ENCODE peak calls at places on chromosomes 4 and X, in six cellular contexts. Y, D, A, N, K and P are unnamed samples.

GRCh38 chr4:14879643-14880042 is 122.6 kb upstream of the CPEB2 start:
- DNase-seq in Y (no peak), D (no peak), A (no peak), N (no peak), K (peak), P (no peak)

GRCh38 chr4:84582302-84582987 is 482 bp upstream of the CDS1 start:
- DNase-seq in Y (peak), D (no peak), A (peak), N (peak), K (peak), P (peak)

GRCh38 chr4:24273148-24273547 is 311.2 kb downstream of the DHX15 start:
- DNase-seq in Y (no peak), D (no peak), A (no peak), N (no peak), K (peak), P (no peak)

GRCh38 chr4:16860506-16860905 is 37.9 kb downstream of the LDB2 start:
- DNase-seq in Y (no peak), D (no peak), A (no peak), N (no peak), K (no peak), P (no peak)

GRCh38 chrX:8755116-8755515 is 23.2 kb upstream of the ANOS1 start:
- DNase-seq in Y (peak), D (no peak), A (no peak), N (no peak), K (no peak), P (no peak)

GRCh38 chr4:85825937-85826678 is 351.2 kb downstream of the ARHGAP24 start:
- DNase-seq in Y (peak), D (no peak), A (peak), N (no peak), K (no peak), P (no peak)

GRCh38 chr4:10099521-10100325 is 16.9 kb downstream of the WDR1 start:
- DNase-seq in Y (no peak), D (no peak), A (no peak), N (no peak), K (no peak), P (peak)

GRCh38 chr4:176778491-176778890 is 14.2 kb downstream of the VEGFC start:
- DNase-seq in Y (no peak), D (no peak), A (no peak), N (no peak), K (peak), P (no peak)

GRCh38 chrX:45622538-45622937 is 421.9 kb upstream of the DIPK2B start:
- DNase-seq in Y (no peak), D (no peak), A (no peak), N (no peak), K (peak), P (no peak)

GRCh38 chr4:174490356-174490969 is 31.8 kb downstream of the HPGD start:
- DNase-seq in Y (no peak), D (no peak), A (no peak), N (no peak), K (no peak), P (no peak)

GRCh38 chr4:69909195-69909594 is 21.7 kb upstream of the CSN1S1 start:
- DNase-seq in Y (no peak), D (no peak), A (no peak), N (no peak), K (no peak), P (no peak)

GRCh38 chrX:71493111-71493613 is 39.7 kb upstream of the OGT start:
- DNase-seq in Y (no peak), D (no peak), A (peak), N (no peak), K (no peak), P (no peak)

GRCh38 chr4:144647095-144647959 is 1.4 kb downstream of the HHIP start:
- DNase-seq in Y (peak), D (no peak), A (no peak), N (no peak), K (no peak), P (peak)

GRCh38 chr4:144644368-144645101 is 1.4 kb upstream of the HHIP start:
- DNase-seq in Y (no peak), D (no peak), A (no peak), N (no peak), K (no peak), P (no peak)

GRCh38 chr4:144646523-144647094 is 653 bp downstream of the HHIP start:
- DNase-seq in Y (peak), D (no peak), A (no peak), N (no peak), K (peak), P (no peak)

GRCh38 chr4:144645621-144646522 is at the start of gene HHIP:
- DNase-seq in Y (peak), D (no peak), A (no peak), N (no peak), K (peak), P (peak)

GRCh38 chr4:144645102-144645469 is 870 bp upstream of the HHIP start:
- DNase-seq in Y (peak), D (no peak), A (no peak), N (no peak), K (no peak), P (no peak)
- H3K27ac ChIP-seq in Y (no peak), D (no peak), A (no peak), N (no peak), K (no peak), P (no peak)

DNA sequence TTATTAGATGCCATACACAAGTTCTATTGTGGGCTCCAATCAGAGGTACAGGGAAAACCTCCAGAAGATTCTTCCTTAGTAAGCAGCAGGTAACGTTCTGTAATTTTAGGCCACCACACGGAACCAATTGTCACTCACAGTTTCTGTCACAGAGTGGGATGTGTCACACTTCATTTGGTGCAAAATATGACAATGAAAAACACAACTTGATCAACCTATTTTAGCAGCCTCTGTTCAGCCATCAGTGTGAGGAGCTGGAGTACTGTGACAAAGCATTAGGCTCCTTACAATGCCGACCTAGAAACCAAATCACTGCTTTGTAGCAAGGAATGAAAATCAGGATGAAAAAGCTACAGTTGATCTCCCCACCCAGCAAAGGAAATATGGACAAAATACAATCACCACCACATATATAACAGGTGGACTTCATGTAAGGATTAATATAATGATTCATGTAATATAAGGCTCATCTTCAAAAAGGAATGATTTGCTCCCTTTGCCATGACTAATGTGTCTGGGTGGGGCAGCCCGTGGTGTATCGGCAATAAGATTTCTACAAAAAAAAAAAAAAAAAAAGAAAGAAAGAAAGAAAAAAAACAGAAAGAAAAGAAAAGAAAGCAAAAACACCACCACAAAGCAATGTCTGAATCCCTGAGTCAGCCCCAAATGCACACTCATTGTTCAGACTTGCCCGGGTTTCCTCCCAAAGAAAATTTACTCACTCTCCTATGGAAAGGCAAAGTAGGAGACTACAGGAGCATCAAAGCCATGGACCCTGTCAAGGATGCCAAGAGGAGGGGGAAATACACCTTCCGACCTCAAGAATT is 36.0 kb downstream of the SLC9A7 start:
- DNase-seq in Y (no peak), D (no peak), A (no peak), N (no peak), K (peak), P (no peak)
- H3K27ac ChIP-seq in Y (no peak), D (no peak), A (no peak), N (no peak), K (peak), P (no peak)

GRCh38 chrX:40169193-40170086 is 71.7 kb upstream of the BCOR start:
- DNase-seq in Y (peak), D (no peak), A (no peak), N (peak), K (no peak), P (no peak)
- H3K27ac ChIP-seq in Y (peak), D (peak), A (no peak), N (peak), K (no peak), P (no peak)

GRCh38 chr4:26388671-26389070 is 67.9 kb downstream of the RBPJ start:
- DNase-seq in Y (no peak), D (no peak), A (no peak), N (no peak), K (peak), P (no peak)
- H3K27ac ChIP-seq in Y (no peak), D (no peak), A (no peak), N (no peak), K (peak), P (no peak)

GRCh38 chr4:99058228-99058627 is 30.4 kb downstream of the ADH5 start:
- DNase-seq in Y (no peak), D (no peak), A (peak), N (no peak), K (no peak), P (no peak)

GRCh38 chr4:99062120-99062519 is 26.5 kb downstream of the ADH5 start:
- DNase-seq in Y (no peak), D (no peak), A (no peak), N (no peak), K (no peak), P (no peak)

GRCh38 chr4:99059550-99059949 is 29.0 kb downstream of the ADH5 start:
- DNase-seq in Y (no peak), D (no peak), A (no peak), N (no peak), K (no peak), P (no peak)

GRCh38 chr4:99061048-99061447 is 27.5 kb downstream of the ADH5 start:
- DNase-seq in Y (no peak), D (no peak), A (no peak), N (no peak), K (no peak), P (no peak)
- H3K27ac ChIP-seq in Y (no peak), D (no peak), A (peak), N (no peak), K (peak), P (no peak)

GRCh38 chr4:123300625-123301024 is 96.0 kb upstream of the SPRY1 start:
- DNase-seq in Y (no peak), D (no peak), A (no peak), N (no peak), K (no peak), P (no peak)

GRCh38 chr4:123304151-123305021 is 92.2 kb upstream of the SPRY1 start:
- DNase-seq in Y (peak), D (no peak), A (peak), N (no peak), K (no peak), P (peak)

GRCh38 chr4:123308667-123309066 is 87.9 kb upstream of the SPRY1 start:
- DNase-seq in Y (no peak), D (no peak), A (no peak), N (no peak), K (no peak), P (no peak)

GRCh38 chr4:123301942-123302341 is 94.7 kb upstream of the SPRY1 start:
- DNase-seq in Y (no peak), D (no peak), A (no peak), N (no peak), K (no peak), P (no peak)

GRCh38 chr4:123305746-123306145 is 90.8 kb upstream of the SPRY1 start:
- DNase-seq in Y (no peak), D (no peak), A (no peak), N (no peak), K (no peak), P (no peak)
- H3K27ac ChIP-seq in Y (no peak), D (no peak), A (no peak), N (no peak), K (no peak), P (no peak)

DNA sequence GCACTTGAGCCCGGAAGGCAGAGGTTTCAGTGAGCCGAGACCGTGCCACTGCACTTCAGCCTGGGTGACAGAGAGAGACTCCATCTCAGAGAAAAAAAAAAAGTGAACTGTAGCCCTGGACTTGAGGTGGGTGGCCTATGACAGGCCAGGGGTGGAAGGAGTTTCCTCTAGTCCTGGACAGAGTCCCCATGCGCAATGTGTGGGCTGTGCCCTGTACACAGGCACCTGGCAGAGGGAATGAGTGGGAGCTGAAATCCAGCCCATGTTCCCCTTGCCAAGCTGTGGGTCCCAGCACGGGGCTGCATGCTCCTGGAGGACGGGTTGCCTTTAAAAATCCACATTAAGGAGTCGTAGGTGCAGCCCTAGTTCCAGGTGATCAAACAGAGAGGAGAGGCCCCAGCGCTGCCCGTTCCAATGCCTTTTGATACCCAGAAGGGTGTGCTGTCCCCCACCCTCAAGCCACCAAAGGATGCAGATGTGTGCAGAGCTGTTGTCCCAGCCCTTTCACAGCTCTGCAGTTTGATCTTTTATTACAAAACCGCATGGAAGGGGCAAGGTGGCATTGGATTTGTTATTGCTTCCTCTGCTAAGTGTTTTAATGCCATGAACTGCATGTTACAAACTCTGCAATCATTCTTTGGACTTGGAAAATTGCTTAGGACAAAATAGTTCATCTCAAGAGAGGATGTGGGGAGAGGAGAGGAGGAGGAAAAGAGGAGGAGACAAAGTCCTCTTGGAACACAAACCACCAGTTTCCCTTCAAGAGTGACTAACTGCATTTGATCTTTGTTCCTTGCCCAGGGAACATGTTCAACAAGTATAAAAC is 38.0 kb upstream of the PDK3 start:
- DNase-seq in Y (no peak), D (no peak), A (no peak), N (no peak), K (peak), P (no peak)
- H3K27ac ChIP-seq in Y (no peak), D (no peak), A (peak), N (no peak), K (peak), P (no peak)

GRCh38 chr4:929096-929765 is 2.9 kb downstream of the GAK start:
- DNase-seq in Y (no peak), D (no peak), A (no peak), N (no peak), K (no peak), P (no peak)
- H3K27ac ChIP-seq in Y (no peak), D (no peak), A (no peak), N (no peak), K (no peak), P (no peak)